ENCODE peak calls at places on chromosomes 6 and 20, in five cellular contexts. T, B, P, X and C are unnamed samples.

GRCh38 chr6:134739299-134740090 is 210.4 kb downstream of the ALDH8A1 start:
- DNase-seq in T (no peak), B (no peak), P (no peak), X (no peak), C (no peak)

GRCh38 chr6:100592929-100593328 is 128.2 kb upstream of the SIM1 start:
- DNase-seq in T (no peak), B (no peak), P (no peak), X (no peak), C (no peak)

GRCh38 chr6:139536751-139537617 is 162.5 kb upstream of the CITED2 start:
- DNase-seq in T (no peak), B (no peak), P (no peak), X (no peak), C (no peak)

GRCh38 chr6:112180095-112180820 is 74.1 kb downstream of the LAMA4 start:
- DNase-seq in T (peak), B (no peak), P (no peak), X (no peak), C (peak)

GRCh38 chr6:145241039-145241438 is 494.3 kb downstream of the EPM2A start:
- DNase-seq in T (no peak), B (no peak), P (no peak), X (no peak), C (no peak)

GRCh38 chr20:50112512-50113419 is at the start of gene UBE2V1:
- DNase-seq in T (peak), B (peak), P (peak), X (peak), C (peak)

GRCh38 chr6:47780510-47781356 is 1.1 kb upstream of the OPN5 start:
- DNase-seq in T (peak), B (no peak), P (peak), X (no peak), C (no peak)

GRCh38 chr6:80520195-80520594 is 413.7 kb downstream of the BCKDHB start:
- DNase-seq in T (no peak), B (no peak), P (no peak), X (no peak), C (no peak)

GRCh38 chr6:118748311-118749062 is 97.1 kb upstream of the CEP85L start:
- DNase-seq in T (peak), B (peak), P (no peak), X (no peak), C (peak)

GRCh38 chr6:37794825-37795224 is 24.7 kb upstream of the ZFAND3 start:
- DNase-seq in T (no peak), B (peak), P (no peak), X (no peak), C (no peak)

GRCh38 chr6:101296184-101296583 is 97.3 kb upstream of the GRIK2 start:
- DNase-seq in T (no peak), B (no peak), P (no peak), X (no peak), C (no peak)

GRCh38 chr20:7022597-7022996 is 255.1 kb downstream of the BMP2 start:
- DNase-seq in T (no peak), B (no peak), P (no peak), X (no peak), C (no peak)

GRCh38 chr6:44339763-44340625 is 2.5 kb upstream of the SPATS1 start:
- DNase-seq in T (no peak), B (no peak), P (no peak), X (no peak), C (no peak)

GRCh38 chr20:1802385-1803215 is 92.6 kb upstream of the SIRPA start:
- DNase-seq in T (peak), B (peak), P (peak), X (no peak), C (peak)

GRCh38 chr6:144710207-144710606 is 425.1 kb downstream of the UTRN start:
- DNase-seq in T (peak), B (no peak), P (no peak), X (no peak), C (no peak)

GRCh38 chr20:56460459-56460858 is 8.0 kb upstream of the RTF2 start:
- DNase-seq in T (no peak), B (no peak), P (no peak), X (no peak), C (no peak)

GRCh38 chr20:2236266-2236665 is 59.5 kb upstream of the TGM3 start:
- DNase-seq in T (no peak), B (no peak), P (no peak), X (no peak), C (no peak)

GRCh38 chr6:156406688-156407087 is 370.5 kb upstream of the ARID1B start:
- DNase-seq in T (no peak), B (no peak), P (no peak), X (no peak), C (no peak)

GRCh38 chr6:149014631-149015171 is 267.9 kb downstream of the UST start:
- DNase-seq in T (peak), B (no peak), P (no peak), X (no peak), C (no peak)

GRCh38 chr6:134398453-134398852 is 80.5 kb upstream of the SGK1 start:
- DNase-seq in T (no peak), B (peak), P (peak), X (no peak), C (peak)

GRCh38 chr6:20412674-20413073 is 11.0 kb downstream of the E2F3 start:
- DNase-seq in T (no peak), B (no peak), P (no peak), X (no peak), C (no peak)

GRCh38 chr20:58995461-58996225 is 11.4 kb downstream of the CTSZ start:
- DNase-seq in T (no peak), B (no peak), P (no peak), X (no peak), C (no peak)

GRCh38 chr6:143696327-143697000 is 18.7 kb downstream of the PHACTR2 start:
- DNase-seq in T (no peak), B (no peak), P (no peak), X (no peak), C (no peak)

GRCh38 chr6:36956111-36956820 is 1.7 kb downstream of the PI16 start:
- DNase-seq in T (no peak), B (no peak), P (no peak), X (no peak), C (no peak)

GRCh38 chr6:157428418-157429202 is 47.6 kb downstream of the ZDHHC14 start:
- DNase-seq in T (peak), B (no peak), P (no peak), X (no peak), C (no peak)

GRCh38 chr6:112362827-112363565 is 15.9 kb downstream of the RFPL4B start:
- DNase-seq in T (no peak), B (no peak), P (no peak), X (no peak), C (no peak)

GRCh38 chr6:159760602-159761057 is 1.2 kb upstream of the ACAT2 start:
- DNase-seq in T (peak), B (no peak), P (no peak), X (no peak), C (no peak)

GRCh38 chr6:128932061-128932460 is 49.1 kb downstream of the LAMA2 start:
- DNase-seq in T (peak), B (no peak), P (no peak), X (no peak), C (no peak)

GRCh38 chr6:32972353-32973143 is 4.2 kb downstream of the BRD2 start:
- DNase-seq in T (no peak), B (peak), P (peak), X (no peak), C (no peak)

GRCh38 chr6:31114540-31114876 is at the start of gene PSORS1C1:
- DNase-seq in T (peak), B (peak), P (peak), X (peak), C (peak)

GRCh38 chr6:89330910-89331309 is 15.8 kb upstream of the GABRR2 start:
- DNase-seq in T (no peak), B (no peak), P (no peak), X (no peak), C (no peak)

GRCh38 chr6:166488081-166488685 is 98.3 kb downstream of the RAMACL start:
- DNase-seq in T (no peak), B (peak), P (peak), X (peak), C (peak)

DNA sequence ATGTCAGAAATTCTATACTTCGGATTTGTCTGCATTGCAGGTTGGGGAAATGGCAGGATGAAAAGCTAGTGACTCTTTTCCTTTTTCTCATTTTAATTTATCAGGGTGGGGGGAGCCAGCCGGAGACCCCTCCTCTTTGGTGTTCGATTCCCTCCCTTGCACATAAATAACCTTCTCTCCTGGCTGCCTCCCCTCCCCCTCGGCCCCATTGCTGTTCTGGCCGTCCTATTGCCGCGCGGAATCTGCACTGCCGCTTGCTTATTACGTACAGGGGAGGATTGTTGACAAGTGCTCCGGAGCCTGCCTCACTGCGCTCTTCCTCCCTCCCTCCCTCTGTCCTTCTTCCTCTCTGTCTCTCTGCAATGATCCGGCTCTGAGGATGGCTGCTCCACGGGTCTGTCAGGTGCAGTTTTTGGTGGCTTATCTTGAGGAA is 154.7 kb downstream of the JARID2 start:
- DNase-seq in T (peak), B (peak), P (peak), X (peak), C (peak)
- H3K4me3 ChIP-seq in T (no peak), B (peak), P (no peak), X (peak), C (no peak)

GRCh38 chr6:27678449-27678848 is 205.5 kb upstream of the ZNF184 start:
- DNase-seq in T (no peak), B (no peak), P (no peak), X (no peak), C (no peak)

GRCh38 chr6:27684264-27685211 is 211.6 kb upstream of the ZNF184 start:
- DNase-seq in T (peak), B (no peak), P (no peak), X (no peak), C (no peak)

GRCh38 chr6:27679968-27680694 is 207.2 kb upstream of the ZNF184 start:
- DNase-seq in T (no peak), B (no peak), P (no peak), X (no peak), C (no peak)

GRCh38 chr6:27674882-27675281 is 202.0 kb upstream of the ZNF184 start:
- DNase-seq in T (no peak), B (no peak), P (no peak), X (no peak), C (no peak)

GRCh38 chr6:27679308-27679967 is 206.5 kb upstream of the ZNF184 start:
- DNase-seq in T (peak), B (no peak), P (no peak), X (no peak), C (no peak)
- H3K4me3 ChIP-seq in T (peak), B (no peak), P (no peak), X (no peak), C (no peak)

GRCh38 chr6:39793528-39793927 is 1.4 kb downstream of the DAAM2 start:
- DNase-seq in T (no peak), B (no peak), P (no peak), X (no peak), C (no peak)

GRCh38 chr6:39791311-39791710 is 865 bp upstream of the DAAM2 start:
- DNase-seq in T (peak), B (peak), P (no peak), X (no peak), C (no peak)

GRCh38 chr6:39790772-39791171 is 1.4 kb upstream of the DAAM2 start:
- DNase-seq in T (no peak), B (no peak), P (no peak), X (no peak), C (no peak)

GRCh38 chr6:39792501-39793450 is 600 bp downstream of the DAAM2 start:
- DNase-seq in T (no peak), B (no peak), P (peak), X (peak), C (peak)

GRCh38 chr6:39791850-39792500 is at the start of gene DAAM2:
- DNase-seq in T (peak), B (peak), P (peak), X (peak), C (peak)
- H3K4me3 ChIP-seq in T (peak), B (peak), P (peak), X (peak), C (peak)

DNA sequence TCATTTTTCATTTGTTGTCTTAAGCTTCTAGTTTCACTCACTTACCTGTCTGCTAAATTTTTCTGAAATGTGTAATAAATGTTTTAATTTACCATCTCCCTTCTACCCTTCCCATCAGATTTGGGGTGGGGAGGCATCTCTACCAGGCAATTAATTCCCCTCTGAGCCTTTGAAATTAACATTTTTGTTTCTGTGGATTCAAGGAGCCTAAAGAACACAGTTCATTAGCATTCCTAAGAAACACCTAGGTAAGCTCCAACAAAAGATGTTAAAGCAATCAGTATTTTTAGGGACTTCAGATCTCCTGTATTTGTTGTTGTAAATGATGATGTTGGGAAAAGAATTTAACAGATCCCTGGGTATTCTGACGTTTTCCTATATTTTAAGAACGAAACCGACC is 6.6 kb downstream of the TOP1 start:
- DNase-seq in T (no peak), B (no peak), P (no peak), X (no peak), C (no peak)
- H3K4me3 ChIP-seq in T (no peak), B (no peak), P (no peak), X (no peak), C (no peak)

GRCh38 chr20:63957004-63957689 is 931 bp upstream of the UCKL1 start:
- DNase-seq in T (peak), B (peak), P (peak), X (no peak), C (no peak)

GRCh38 chr20:63958964-63959698 is 2.9 kb upstream of the UCKL1 start:
- DNase-seq in T (no peak), B (no peak), P (no peak), X (no peak), C (no peak)

GRCh38 chr20:63958471-63958870 is 2.3 kb upstream of the UCKL1 start:
- DNase-seq in T (no peak), B (no peak), P (no peak), X (no peak), C (no peak)

GRCh38 chr20:63956664-63957003 is 418 bp upstream of the UCKL1 start:
- DNase-seq in T (no peak), B (no peak), P (no peak), X (no peak), C (no peak)

DNA sequence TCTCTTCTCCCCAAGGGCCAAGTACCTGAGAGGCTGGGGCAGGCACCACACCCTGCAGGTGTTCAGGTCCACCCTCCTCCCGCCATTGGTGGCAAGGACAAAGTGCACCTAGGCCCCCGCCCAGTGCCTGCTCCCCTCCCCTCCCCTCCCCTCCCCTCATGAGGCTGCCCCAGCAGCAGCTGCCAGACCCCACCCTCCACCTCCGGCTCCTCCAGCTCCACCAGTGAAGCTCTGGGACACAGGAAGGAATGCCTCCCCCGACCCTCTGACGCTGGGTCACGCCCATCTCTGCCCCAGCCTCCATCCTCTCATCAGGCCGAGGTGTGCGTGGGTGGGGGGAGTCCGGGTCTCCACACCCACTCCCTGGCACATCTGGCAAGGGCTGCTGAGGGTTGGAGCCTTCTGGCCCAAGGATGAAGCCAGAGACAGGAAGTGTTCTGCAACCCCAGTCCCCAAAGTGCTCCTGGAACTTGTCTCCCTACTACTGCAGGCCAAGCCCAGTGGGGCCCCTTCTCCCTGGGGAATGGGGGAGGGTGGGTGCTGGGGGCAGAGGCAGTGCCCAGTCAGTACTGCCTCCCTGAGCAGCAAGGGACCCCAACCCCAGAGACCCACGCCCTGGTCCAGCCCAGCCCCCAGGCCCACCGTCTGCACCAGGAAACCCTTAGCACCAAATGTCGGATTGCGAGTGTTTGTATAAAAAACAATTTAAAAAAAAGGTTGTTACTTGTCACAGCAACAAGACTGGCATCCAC is 1.6 kb upstream of the UCKL1 start:
- DNase-seq in T (peak), B (no peak), P (no peak), X (no peak), C (no peak)
- H3K4me3 ChIP-seq in T (no peak), B (no peak), P (no peak), X (no peak), C (no peak)

DNA sequence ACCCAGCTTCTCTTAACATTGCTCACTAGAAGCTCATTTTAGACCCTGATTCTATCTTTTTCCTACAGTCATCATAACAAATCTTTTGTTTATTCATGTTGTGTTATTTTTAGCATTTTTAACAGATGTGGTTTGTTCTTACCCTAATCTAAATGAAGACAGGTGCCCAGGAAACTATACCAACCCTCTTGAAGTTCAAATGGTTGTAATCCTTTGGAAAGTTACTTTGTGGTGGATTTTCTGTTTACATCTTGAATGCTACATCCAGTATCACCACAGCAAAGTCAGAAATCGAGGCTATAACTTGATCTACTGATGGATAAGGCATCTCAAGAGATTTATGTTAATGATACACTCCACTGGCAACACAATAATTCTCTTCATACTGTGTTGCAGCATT is 26.2 kb downstream of the SMAP1 start:
- DNase-seq in T (no peak), B (no peak), P (no peak), X (no peak), C (no peak)
- H3K4me3 ChIP-seq in T (no peak), B (no peak), P (no peak), X (no peak), C (no peak)